ENCODE peak calls at places on chromosomes 4 and X, in five cellular contexts. W, D, M, U and P are unnamed samples.

GRCh38 chr4:176036585-176037205 is 28.9 kb upstream of the WDR17 start:
- DNase-seq in W (no peak), D (no peak), M (no peak), U (no peak), P (no peak)

GRCh38 chrX:19875051-19875432 is 12.4 kb downstream of the SH3KBP1 start:
- DNase-seq in W (no peak), D (no peak), M (no peak), U (no peak), P (no peak)

GRCh38 chrX:148960060-148960459 is 459.6 kb downstream of the AFF2 start:
- DNase-seq in W (no peak), D (no peak), M (no peak), U (no peak), P (no peak)

GRCh38 chr4:92304636-92305035 is 870 bp downstream of the GRID2 start:
- DNase-seq in W (no peak), D (no peak), M (no peak), U (no peak), P (no peak)

GRCh38 chrX:100995469-100995868 is 26.0 kb downstream of the ARL13A start:
- DNase-seq in W (peak), D (no peak), M (no peak), U (peak), P (peak)

GRCh38 chr4:182560358-182560757 is 317.2 kb downstream of the TENM3 start:
- DNase-seq in W (no peak), D (no peak), M (no peak), U (no peak), P (peak)

GRCh38 chr4:122666527-122667245 is 45.8 kb upstream of the IL21 start:
- DNase-seq in W (peak), D (no peak), M (peak), U (no peak), P (peak)

GRCh38 chr4:7052923-7053715 is 9.9 kb downstream of the TADA2B start:
- DNase-seq in W (no peak), D (no peak), M (no peak), U (no peak), P (no peak)

GRCh38 chr4:161522031-161522430 is 641.8 kb downstream of the FSTL5 start:
- DNase-seq in W (no peak), D (no peak), M (no peak), U (no peak), P (no peak)

GRCh38 chrX:123222920-123223319 is 38.8 kb downstream of the GRIA3 start:
- DNase-seq in W (no peak), D (no peak), M (no peak), U (no peak), P (no peak)

GRCh38 chr4:163111588-163111987 is 55.1 kb downstream of the NAF1 start:
- DNase-seq in W (no peak), D (no peak), M (no peak), U (no peak), P (peak)

GRCh38 chr4:110211007-110211769 is 12.8 kb upstream of the ELOVL6 start:
- DNase-seq in W (peak), D (peak), M (peak), U (peak), P (no peak)

GRCh38 chr4:2266181-2266580 is 4.3 kb upstream of the MXD4 start:
- DNase-seq in W (no peak), D (peak), M (no peak), U (no peak), P (no peak)

GRCh38 chrX:121307441-121307840 is 260.0 kb downstream of the GLUD2 start:
- DNase-seq in W (no peak), D (no peak), M (no peak), U (no peak), P (no peak)

GRCh38 chrX:76605390-76605789 is 177.9 kb downstream of the MAGEE1 start:
- DNase-seq in W (no peak), D (no peak), M (no peak), U (no peak), P (no peak)

GRCh38 chr4:94559351-94559806 is 107.6 kb downstream of the PDLIM5 start:
- DNase-seq in W (peak), D (no peak), M (no peak), U (no peak), P (peak)

GRCh38 chr4:121758896-121759568 is 5.9 kb downstream of the SMIM43 start:
- DNase-seq in W (no peak), D (no peak), M (no peak), U (no peak), P (no peak)

GRCh38 chr4:173752610-173753009 is 222.6 kb upstream of the HAND2 start:
- DNase-seq in W (no peak), D (peak), M (no peak), U (peak), P (no peak)

GRCh38 chr4:91990726-91991125 is 313.0 kb upstream of the GRID2 start:
- DNase-seq in W (no peak), D (no peak), M (no peak), U (no peak), P (no peak)

GRCh38 chr4:40662962-40663604 is 33.4 kb upstream of the RBM47 start:
- DNase-seq in W (peak), D (no peak), M (no peak), U (peak), P (peak)

GRCh38 chr4:40377462-40378385 is 42.6 kb downstream of the CHRNA9 start:
- DNase-seq in W (no peak), D (peak), M (no peak), U (no peak), P (peak)

GRCh38 chr4:19047481-19047880 is 1025.9 kb upstream of the LCORL start:
- DNase-seq in W (no peak), D (no peak), M (no peak), U (no peak), P (no peak)

GRCh38 chr4:89829470-89830138 is 7.4 kb downstream of the SNCA start:
- DNase-seq in W (no peak), D (no peak), M (no peak), U (peak), P (no peak)

GRCh38 chr4:88211473-88212252 is 53.2 kb upstream of the ABCG2 start:
- DNase-seq in W (peak), D (peak), M (no peak), U (peak), P (peak)

GRCh38 chr4:102501635-102502382 is 650 bp downstream of the NFKB1 start:
- DNase-seq in W (peak), D (peak), M (no peak), U (peak), P (peak)

GRCh38 chrX:41152221-41152620 is 67.0 kb downstream of the USP9X start:
- DNase-seq in W (no peak), D (no peak), M (no peak), U (no peak), P (no peak)

GRCh38 chrX:110188701-110189558 is 129.0 kb downstream of the AMMECR1 start:
- DNase-seq in W (no peak), D (no peak), M (no peak), U (no peak), P (no peak)

GRCh38 chr4:56370377-56370776 is 16.9 kb downstream of the AASDH start:
- DNase-seq in W (no peak), D (no peak), M (no peak), U (no peak), P (no peak)

GRCh38 chr4:25783943-25784342 is 78.8 kb downstream of the SEL1L3 start:
- DNase-seq in W (no peak), D (no peak), M (no peak), U (no peak), P (no peak)

GRCh38 chrX:103774070-103774642 is 2.5 kb upstream of the PLP1 start:
- DNase-seq in W (peak), D (no peak), M (peak), U (peak), P (no peak)

GRCh38 chrX:111131572-111131971 is 35.6 kb downstream of the PAK3 start:
- DNase-seq in W (no peak), D (no peak), M (no peak), U (no peak), P (no peak)

GRCh38 chr4:150209140-150209829 is 131.0 kb downstream of the DCLK2 start:
- DNase-seq in W (peak), D (peak), M (peak), U (peak), P (peak)

GRCh38 chr4:160283081-160283480 is 1180.2 kb downstream of the RAPGEF2 start:
- DNase-seq in W (no peak), D (no peak), M (no peak), U (no peak), P (no peak)

DNA sequence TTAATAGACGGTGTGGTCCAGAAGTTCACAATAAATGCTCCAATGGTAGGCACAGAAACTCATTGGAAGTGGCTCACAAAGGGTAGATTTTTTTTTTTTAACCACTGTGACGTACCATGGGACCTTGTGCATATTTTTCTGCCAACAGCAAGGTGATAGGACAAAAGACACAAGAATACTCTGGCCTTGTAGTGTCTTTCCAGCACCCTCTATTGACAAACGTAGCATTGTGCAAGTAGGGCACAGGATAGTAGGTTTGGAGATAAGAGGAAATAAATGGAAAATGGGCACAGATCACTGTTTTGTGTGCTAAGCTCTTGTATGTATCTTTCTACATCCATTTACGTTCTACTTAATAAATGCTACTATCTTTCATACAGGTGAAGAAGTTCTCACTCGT is 2054.9 kb downstream of the PCDH7 start:
- DNase-seq in W (no peak), D (no peak), M (no peak), U (peak), P (peak)
- TF ChIP-seq CTCF in W (no peak), D (no peak), M (peak), U (peak), P (peak)

GRCh38 chr4:138310498-138310897 is 68.3 kb upstream of the SLC7A11 start:
- DNase-seq in W (no peak), D (no peak), M (no peak), U (no peak), P (no peak)
- H3K27ac ChIP-seq in W (no peak), D (no peak), M (no peak), U (no peak), P (no peak)

GRCh38 chrX:11968991-11969390 is 169.3 kb upstream of the FRMPD4 start:
- DNase-seq in W (no peak), D (no peak), M (no peak), U (no peak), P (no peak)
- TF ChIP-seq CTCF in W (no peak), D (no peak), M (no peak), U (no peak), P (no peak)

GRCh38 chr4:184402740-184403383 is 71.5 kb downstream of the IRF2 start:
- DNase-seq in W (no peak), D (no peak), M (no peak), U (no peak), P (no peak)
- H3K27ac ChIP-seq in W (no peak), D (no peak), M (no peak), U (no peak), P (no peak)

DNA sequence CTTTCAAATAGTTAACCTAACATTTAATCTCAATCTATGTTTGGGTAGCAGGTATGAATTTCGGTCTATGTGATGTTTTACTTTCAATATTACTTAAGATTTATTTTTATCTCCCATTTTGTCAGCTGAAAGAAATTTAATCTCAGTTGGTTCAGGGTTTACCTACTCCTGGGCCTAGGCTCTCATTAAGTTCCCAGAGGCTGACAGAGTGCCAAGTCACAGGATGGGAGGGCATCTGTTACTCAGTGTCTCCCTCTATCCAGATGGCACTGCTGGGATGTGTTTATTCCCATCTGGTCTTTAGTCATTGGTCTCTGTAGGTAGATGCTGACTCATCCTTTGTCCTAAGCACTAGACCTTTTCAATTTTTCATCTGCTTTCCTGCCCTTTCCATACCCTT is 129.4 kb upstream of the ARSJ start:
- DNase-seq in W (peak), D (no peak), M (no peak), U (peak), P (no peak)
- TF ChIP-seq CTCF in W (no peak), D (no peak), M (no peak), U (no peak), P (peak)

DNA sequence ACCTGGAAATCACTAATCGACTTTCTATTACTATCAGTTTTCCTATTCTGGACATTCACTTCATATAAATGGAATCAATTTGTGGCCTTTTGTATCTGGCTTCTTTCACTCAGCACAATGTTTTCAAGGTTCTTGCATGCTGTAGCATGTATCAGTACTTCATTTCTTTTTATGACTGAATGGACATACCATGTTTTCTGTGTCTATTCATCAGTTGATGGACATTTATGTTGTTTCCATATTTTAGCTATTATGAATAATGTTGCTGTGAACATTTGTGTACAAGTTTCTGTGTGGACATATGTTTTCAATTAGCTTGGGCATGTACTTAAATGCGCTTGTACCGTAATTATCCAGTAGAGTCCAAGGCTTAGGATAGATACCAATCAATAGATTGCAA is 19.9 kb upstream of the RELL1 start:
- DNase-seq in W (no peak), D (no peak), M (no peak), U (no peak), P (no peak)
- H3K27ac ChIP-seq in W (no peak), D (no peak), M (no peak), U (no peak), P (no peak)

DNA sequence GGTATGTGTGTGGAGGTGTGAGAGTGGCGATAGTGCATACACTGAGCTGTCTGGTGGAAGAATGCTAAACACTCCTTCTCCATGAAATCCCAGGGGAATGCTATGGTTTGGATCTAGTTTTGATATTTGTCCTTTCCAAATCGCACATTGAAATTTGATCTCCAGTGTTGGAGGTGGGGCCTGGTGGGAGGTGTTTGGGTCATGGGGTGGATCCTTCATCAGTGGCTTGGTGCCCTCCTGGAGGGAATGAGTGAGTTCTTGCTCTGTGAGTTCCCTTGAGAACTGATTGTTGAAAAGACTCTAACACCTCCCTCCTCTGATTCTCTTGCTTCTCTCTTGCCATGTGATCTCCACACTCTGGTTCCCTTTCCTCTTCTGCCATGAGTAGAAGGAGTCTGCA is 114.1 kb upstream of the HHIP start:
- DNase-seq in W (no peak), D (no peak), M (no peak), U (no peak), P (no peak)
- TF ChIP-seq CTCF in W (no peak), D (no peak), M (no peak), U (no peak), P (no peak)